ENCODE peak calls at places on chromosomes 4 and X, in eight cellular contexts. Y is substantia nigra; T is left lung; E is mesendoderm; B is foreskin keratinocyte; K is heart left ventricle; Q is effector memory CD4-positive, alpha-beta T cell; L is uterus. A is an unnamed sample.

GRCh38 chr4:140754918-140755810 is 1.0 kb downstream of the TBC1D9 start:
- DNase-seq in Y (no peak), T (no peak), E (no peak), B (peak; percentile 23), K (no peak), Q (no peak), L (no peak), A (no peak)

GRCh38 chr4:140096921-140097320 is 57.1 kb downstream of the MAML3 start:
- DNase-seq in Y (no peak), T (no peak), E (no peak), B (no peak), K (no peak), Q (no peak), L (no peak), A (no peak)

GRCh38 chr4:118281611-118282442 is 71.0 kb downstream of the PRSS12 start:
- DNase-seq in Y (no peak), T (peak; percentile 34), E (peak; percentile 42), B (no peak), K (no peak), Q (no peak), L (no peak), A (no peak)

GRCh38 chrX:65196758-65197371 is 220.6 kb upstream of the ZC4H2 start:
- DNase-seq in Y (no peak), T (no peak), E (peak; percentile 96), B (no peak), K (peak; percentile 15), Q (no peak), L (no peak), A (no peak)

GRCh38 chr4:33724685-33725084 is 2519.6 kb downstream of the ARAP2 start:
- DNase-seq in Y (no peak), T (no peak), E (peak; percentile 74), B (no peak), K (no peak), Q (no peak), L (no peak), A (no peak)

GRCh38 chr4:531076-531475 is 32.1 kb downstream of the PIGG start:
- DNase-seq in Y (no peak), T (no peak), E (no peak), B (no peak), K (no peak), Q (no peak), L (no peak), A (no peak)

GRCh38 chr4:41359069-41359769 is 102.5 kb downstream of the UCHL1 start:
- DNase-seq in Y (no peak), T (no peak), E (peak; percentile 86), B (no peak), K (no peak), Q (no peak), L (no peak), A (no peak)

GRCh38 chr4:20356565-20356964 is 104.9 kb downstream of the SLIT2 start:
- DNase-seq in Y (peak; percentile 17), T (no peak), E (no peak), B (no peak), K (no peak), Q (no peak), L (no peak), A (no peak)

GRCh38 chr4:30950737-30951136 is 230.6 kb downstream of the PCDH7 start:
- DNase-seq in Y (no peak), T (no peak), E (no peak), B (peak; percentile 99), K (no peak), Q (no peak), L (no peak), A (no peak)

GRCh38 chr4:86664959-86665358 is 70.8 kb downstream of the PTPN13 start:
- DNase-seq in Y (no peak), T (no peak), E (peak; percentile 30), B (peak; percentile 35), K (no peak), Q (no peak), L (no peak), A (no peak)

GRCh38 chr4:1369484-1370079 is 22.6 kb downstream of the UVSSA start:
- DNase-seq in Y (no peak), T (no peak), E (no peak), B (no peak), K (no peak), Q (no peak), L (no peak), A (no peak)

GRCh38 chr4:183808102-183808466 is 97.0 kb upstream of the STOX2 start:
- DNase-seq in Y (no peak), T (no peak), E (peak; percentile 41), B (no peak), K (peak; percentile 25), Q (no peak), L (no peak), A (no peak)

GRCh38 chr4:127609484-127609883 is 23.3 kb upstream of the INTU start:
- DNase-seq in Y (no peak), T (no peak), E (no peak), B (no peak), K (no peak), Q (no peak), L (no peak), A (no peak)

GRCh38 chr4:127606823-127607222 is 25.9 kb upstream of the INTU start:
- DNase-seq in Y (no peak), T (no peak), E (no peak), B (no peak), K (no peak), Q (no peak), L (no peak), A (no peak)

GRCh38 chr4:127604949-127605709 is 27.6 kb upstream of the INTU start:
- DNase-seq in Y (no peak), T (no peak), E (peak; percentile 83), B (no peak), K (no peak), Q (no peak), L (no peak), A (no peak)

GRCh38 chr4:127610488-127610887 is 22.3 kb upstream of the INTU start:
- DNase-seq in Y (no peak), T (no peak), E (no peak), B (peak; percentile 34), K (no peak), Q (no peak), L (no peak), A (no peak)
- H3K27ac ChIP-seq in Y (no peak overlapping the region), T (no peak overlapping the region), E (no peak overlapping the region), B (no peak overlapping the region), K (no peak overlapping the region), Q (no peak overlapping the region), L (no peak overlapping the region), A (no peak overlapping the region)

GRCh38 chrX:55142919-55143310 is 54.1 kb downstream of the PAGE2 start:
- DNase-seq in Y (no peak), T (no peak), E (no peak), B (no peak), K (no peak), Q (no peak), L (no peak), A (no peak)
- H3K27ac ChIP-seq in Y (no peak overlapping the region), T (no peak overlapping the region), E (peak overlapping the region; percentile 70), B (no peak overlapping the region), K (no peak overlapping the region), Q (no peak overlapping the region), L (peak overlapping the region; percentile 38), A (no peak overlapping the region)

GRCh38 chrX:13697976-13698375 is 9.0 kb downstream of the RAB9A start:
- DNase-seq in Y (no peak), T (no peak), E (no peak), B (no peak), K (no peak), Q (no peak), L (no peak), A (no peak)
- H3K27ac ChIP-seq in Y (no peak overlapping the region), T (no peak overlapping the region), E (no peak overlapping the region), B (no peak overlapping the region), K (no peak overlapping the region), Q (no peak overlapping the region), L (no peak overlapping the region), A (no peak overlapping the region)

GRCh38 chrX:41386222-41386990 is 52.4 kb downstream of the DDX3X start:
- DNase-seq in Y (no peak), T (no peak), E (no peak), B (no peak), K (no peak), Q (no peak), L (no peak), A (no peak)
- H3K27ac ChIP-seq in Y (no peak overlapping the region), T (no peak overlapping the region), E (no peak overlapping the region), B (no peak overlapping the region), K (no peak overlapping the region), Q (no peak overlapping the region), L (no peak overlapping the region), A (no peak overlapping the region)

DNA sequence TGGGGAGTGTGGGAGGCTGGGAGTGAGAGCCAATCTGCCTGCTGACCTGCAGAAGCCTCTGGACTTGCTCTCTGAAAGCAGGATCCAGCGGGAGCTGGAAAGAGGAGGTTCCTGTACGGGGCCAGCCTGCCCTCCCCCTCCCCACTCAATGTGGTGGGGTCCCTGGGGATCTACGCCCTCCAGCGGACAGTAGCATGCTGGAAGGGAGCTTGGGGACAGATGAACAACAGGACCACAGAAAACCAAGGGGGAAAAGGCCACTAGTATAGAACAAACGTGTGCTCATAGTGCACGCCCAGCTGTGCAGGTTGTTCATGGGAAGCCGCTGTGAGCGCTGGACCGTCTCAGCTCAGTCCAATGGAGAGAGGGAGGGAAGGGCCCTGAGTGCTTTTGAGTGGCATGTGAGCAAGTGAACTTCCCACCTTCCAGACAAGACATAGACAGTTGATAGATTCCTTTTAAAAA is 15.8 kb downstream of the HMX1 start:
- DNase-seq in Y (no peak), T (no peak), E (peak; percentile 84), B (no peak), K (no peak), Q (no peak), L (no peak), A (no peak)
- H3K27ac ChIP-seq in Y (no peak overlapping the region), T (no peak overlapping the region), E (no peak overlapping the region), B (no peak overlapping the region), K (no peak overlapping the region), Q (no peak overlapping the region), L (no peak overlapping the region), A (no peak overlapping the region)

GRCh38 chr4:100631281-100631968 is 113.6 kb upstream of the EMCN start:
- DNase-seq in Y (no peak), T (no peak), E (no peak), B (peak; percentile 15), K (no peak), Q (no peak), L (no peak), A (no peak)
- H3K27ac ChIP-seq in Y (no peak overlapping the region), T (no peak overlapping the region), E (no peak overlapping the region), B (no peak overlapping the region), K (no peak overlapping the region), Q (no peak overlapping the region), L (no peak overlapping the region), A (no peak overlapping the region)

A was measured in vagina.